ENCODE peak calls at places on chromosome 22, in ten cellular contexts. One of them, this sample, is unnamed.

GRCh38 chr22:26079009-26079408 is 90.3 kb upstream of the SEZ6L start:
- DNase-seq in GM06990: no peak
- DNase-seq in body of pancreas: no peak
- DNase-seq in right lobe of liver: no peak
- DNase-seq in stimulated activated CD4-positive, alpha-beta T cell treated with anti-CD3 and anti-CD28 coated beads, Interleukin-15, amount 100 ng/mL, for 1 hour: no peak
- DNase-seq in fibroblast of pulmonary artery: no peak
- DNase-seq in activated naive CD4-positive, alpha-beta T cell treated with anti-CD3 and anti-CD28 coated beads for 36 hours: no peak
- DNase-seq in heart right ventricle: no peak
- DNase-seq in stimulated activated CD8-positive, alpha-beta memory T cell treated with anti-CD3 and anti-CD28 coated beads, Interleukin-15, amount 100 ng/mL, for 1 hour: no peak
- DNase-seq in CD8-positive, alpha-beta T cell: no peak
- DNase-seq in this sample: no peak

GRCh38 chr22:27504854-27505253 is 296.7 kb downstream of the MN1 start:
- DNase-seq in activated naive CD4-positive, alpha-beta T cell treated with anti-CD3 and anti-CD28 coated beads for 36 hours: no peak
- DNase-seq in heart right ventricle: no peak
- DNase-seq in fibroblast of pulmonary artery: no peak
- DNase-seq in stimulated activated CD4-positive, alpha-beta T cell treated with anti-CD3 and anti-CD28 coated beads, Interleukin-15, amount 100 ng/mL, for 1 hour: no peak
- DNase-seq in body of pancreas: no peak
- DNase-seq in GM06990: no peak
- DNase-seq in stimulated activated CD8-positive, alpha-beta memory T cell treated with anti-CD3 and anti-CD28 coated beads, Interleukin-15, amount 100 ng/mL, for 1 hour: no peak
- DNase-seq in right lobe of liver: no peak
- DNase-seq in CD8-positive, alpha-beta T cell: no peak
- DNase-seq in this sample: no peak

GRCh38 chr22:27947461-27947860 is 28.4 kb upstream of the PITPNB start:
- DNase-seq in heart right ventricle: no peak
- DNase-seq in right lobe of liver: no peak
- DNase-seq in stimulated activated CD4-positive, alpha-beta T cell treated with anti-CD3 and anti-CD28 coated beads, Interleukin-15, amount 100 ng/mL, for 1 hour: no peak
- DNase-seq in stimulated activated CD8-positive, alpha-beta memory T cell treated with anti-CD3 and anti-CD28 coated beads, Interleukin-15, amount 100 ng/mL, for 1 hour: no peak
- DNase-seq in activated naive CD4-positive, alpha-beta T cell treated with anti-CD3 and anti-CD28 coated beads for 36 hours: no peak
- DNase-seq in fibroblast of pulmonary artery: peak; percentile 57
- DNase-seq in body of pancreas: no peak
- DNase-seq in CD8-positive, alpha-beta T cell: no peak
- DNase-seq in GM06990: no peak
- DNase-seq in this sample: no peak

GRCh38 chr22:25911243-25911972 is 169.4 kb downstream of the MYO18B start:
- DNase-seq in body of pancreas: no peak
- DNase-seq in stimulated activated CD4-positive, alpha-beta T cell treated with anti-CD3 and anti-CD28 coated beads, Interleukin-15, amount 100 ng/mL, for 1 hour: no peak
- DNase-seq in CD8-positive, alpha-beta T cell: no peak
- DNase-seq in activated naive CD4-positive, alpha-beta T cell treated with anti-CD3 and anti-CD28 coated beads for 36 hours: no peak
- DNase-seq in right lobe of liver: no peak
- DNase-seq in stimulated activated CD8-positive, alpha-beta memory T cell treated with anti-CD3 and anti-CD28 coated beads, Interleukin-15, amount 100 ng/mL, for 1 hour: no peak
- DNase-seq in heart right ventricle: no peak
- DNase-seq in GM06990: no peak
- DNase-seq in fibroblast of pulmonary artery: no peak
- DNase-seq in this sample: no peak

GRCh38 chr22:46848227-46848626 is 85.8 kb downstream of the TBC1D22A start:
- DNase-seq in activated naive CD4-positive, alpha-beta T cell treated with anti-CD3 and anti-CD28 coated beads for 36 hours: no peak
- DNase-seq in body of pancreas: no peak
- DNase-seq in right lobe of liver: no peak
- DNase-seq in stimulated activated CD4-positive, alpha-beta T cell treated with anti-CD3 and anti-CD28 coated beads, Interleukin-15, amount 100 ng/mL, for 1 hour: no peak
- DNase-seq in heart right ventricle: no peak
- DNase-seq in fibroblast of pulmonary artery: no peak
- DNase-seq in GM06990: no peak
- DNase-seq in stimulated activated CD8-positive, alpha-beta memory T cell treated with anti-CD3 and anti-CD28 coated beads, Interleukin-15, amount 100 ng/mL, for 1 hour: no peak
- DNase-seq in CD8-positive, alpha-beta T cell: no peak
- DNase-seq in this sample: no peak

GRCh38 chr22:37242395-37242918 is 1.6 kb downstream of the RAC2 start:
- DNase-seq in fibroblast of pulmonary artery: no peak
- DNase-seq in CD8-positive, alpha-beta T cell: peak; percentile 84
- DNase-seq in stimulated activated CD8-positive, alpha-beta memory T cell treated with anti-CD3 and anti-CD28 coated beads, Interleukin-15, amount 100 ng/mL, for 1 hour: peak; percentile 77
- DNase-seq in body of pancreas: peak; percentile 28
- DNase-seq in stimulated activated CD4-positive, alpha-beta T cell treated with anti-CD3 and anti-CD28 coated beads, Interleukin-15, amount 100 ng/mL, for 1 hour: peak; percentile 82
- DNase-seq in activated naive CD4-positive, alpha-beta T cell treated with anti-CD3 and anti-CD28 coated beads for 36 hours: peak; percentile 98
- DNase-seq in GM06990: peak; percentile 83
- DNase-seq in right lobe of liver: no peak
- DNase-seq in heart right ventricle: peak; percentile 43
- DNase-seq in this sample: peak; percentile 98

GRCh38 chr22:17477401-17477833 is 85.9 kb upstream of the SLC25A18 start:
- DNase-seq in activated naive CD4-positive, alpha-beta T cell treated with anti-CD3 and anti-CD28 coated beads for 36 hours: no peak
- DNase-seq in stimulated activated CD8-positive, alpha-beta memory T cell treated with anti-CD3 and anti-CD28 coated beads, Interleukin-15, amount 100 ng/mL, for 1 hour: no peak
- DNase-seq in heart right ventricle: peak; percentile 29
- DNase-seq in fibroblast of pulmonary artery: peak; percentile 76
- DNase-seq in GM06990: no peak
- DNase-seq in CD8-positive, alpha-beta T cell: no peak
- DNase-seq in stimulated activated CD4-positive, alpha-beta T cell treated with anti-CD3 and anti-CD28 coated beads, Interleukin-15, amount 100 ng/mL, for 1 hour: no peak
- DNase-seq in right lobe of liver: no peak
- DNase-seq in body of pancreas: no peak
- DNase-seq in this sample: peak; percentile 6

GRCh38 chr22:33906954-33907353 is 13.3 kb downstream of the LARGE1 start:
- DNase-seq in GM06990: no peak
- DNase-seq in stimulated activated CD8-positive, alpha-beta memory T cell treated with anti-CD3 and anti-CD28 coated beads, Interleukin-15, amount 100 ng/mL, for 1 hour: no peak
- DNase-seq in CD8-positive, alpha-beta T cell: no peak
- DNase-seq in right lobe of liver: no peak
- DNase-seq in body of pancreas: no peak
- DNase-seq in stimulated activated CD4-positive, alpha-beta T cell treated with anti-CD3 and anti-CD28 coated beads, Interleukin-15, amount 100 ng/mL, for 1 hour: no peak
- DNase-seq in heart right ventricle: no peak
- DNase-seq in activated naive CD4-positive, alpha-beta T cell treated with anti-CD3 and anti-CD28 coated beads for 36 hours: no peak
- DNase-seq in fibroblast of pulmonary artery: no peak
- DNase-seq in this sample: no peak

GRCh38 chr22:28014141-28015055 is 95.3 kb upstream of the PITPNB start:
- DNase-seq in activated naive CD4-positive, alpha-beta T cell treated with anti-CD3 and anti-CD28 coated beads for 36 hours: no peak
- DNase-seq in stimulated activated CD4-positive, alpha-beta T cell treated with anti-CD3 and anti-CD28 coated beads, Interleukin-15, amount 100 ng/mL, for 1 hour: no peak
- DNase-seq in fibroblast of pulmonary artery: no peak
- DNase-seq in heart right ventricle: no peak
- DNase-seq in CD8-positive, alpha-beta T cell: no peak
- DNase-seq in stimulated activated CD8-positive, alpha-beta memory T cell treated with anti-CD3 and anti-CD28 coated beads, Interleukin-15, amount 100 ng/mL, for 1 hour: no peak
- DNase-seq in GM06990: no peak
- DNase-seq in right lobe of liver: no peak
- DNase-seq in body of pancreas: peak; percentile 4
- DNase-seq in this sample: no peak

GRCh38 chr22:32746715-32747114 is 54.8 kb upstream of the TIMP3 start:
- DNase-seq in heart right ventricle: peak; percentile 54
- DNase-seq in fibroblast of pulmonary artery: no peak
- DNase-seq in body of pancreas: no peak
- DNase-seq in activated naive CD4-positive, alpha-beta T cell treated with anti-CD3 and anti-CD28 coated beads for 36 hours: no peak
- DNase-seq in stimulated activated CD4-positive, alpha-beta T cell treated with anti-CD3 and anti-CD28 coated beads, Interleukin-15, amount 100 ng/mL, for 1 hour: no peak
- DNase-seq in GM06990: no peak
- DNase-seq in stimulated activated CD8-positive, alpha-beta memory T cell treated with anti-CD3 and anti-CD28 coated beads, Interleukin-15, amount 100 ng/mL, for 1 hour: no peak
- DNase-seq in CD8-positive, alpha-beta T cell: no peak
- DNase-seq in right lobe of liver: peak; percentile 57
- DNase-seq in this sample: no peak

GRCh38 chr22:48279465-48279765 is 1517.0 kb downstream of the TBC1D22A start:
- DNase-seq in stimulated activated CD4-positive, alpha-beta T cell treated with anti-CD3 and anti-CD28 coated beads, Interleukin-15, amount 100 ng/mL, for 1 hour: no peak
- DNase-seq in activated naive CD4-positive, alpha-beta T cell treated with anti-CD3 and anti-CD28 coated beads for 36 hours: no peak
- DNase-seq in heart right ventricle: no peak
- DNase-seq in fibroblast of pulmonary artery: no peak
- DNase-seq in GM06990: no peak
- DNase-seq in stimulated activated CD8-positive, alpha-beta memory T cell treated with anti-CD3 and anti-CD28 coated beads, Interleukin-15, amount 100 ng/mL, for 1 hour: no peak
- DNase-seq in CD8-positive, alpha-beta T cell: no peak
- DNase-seq in right lobe of liver: no peak
- DNase-seq in body of pancreas: no peak
- DNase-seq in this sample: no peak

GRCh38 chr22:44033689-44034088 is 9.6 kb downstream of the PARVB start:
- DNase-seq in heart right ventricle: no peak
- DNase-seq in stimulated activated CD4-positive, alpha-beta T cell treated with anti-CD3 and anti-CD28 coated beads, Interleukin-15, amount 100 ng/mL, for 1 hour: no peak
- DNase-seq in body of pancreas: no peak
- DNase-seq in GM06990: no peak
- DNase-seq in fibroblast of pulmonary artery: no peak
- DNase-seq in stimulated activated CD8-positive, alpha-beta memory T cell treated with anti-CD3 and anti-CD28 coated beads, Interleukin-15, amount 100 ng/mL, for 1 hour: no peak
- DNase-seq in activated naive CD4-positive, alpha-beta T cell treated with anti-CD3 and anti-CD28 coated beads for 36 hours: no peak
- DNase-seq in right lobe of liver: no peak
- DNase-seq in CD8-positive, alpha-beta T cell: no peak
- DNase-seq in this sample: no peak

GRCh38 chr22:50530857-50531545 is 1.2 kb upstream of the TYMP start:
- DNase-seq in stimulated activated CD4-positive, alpha-beta T cell treated with anti-CD3 and anti-CD28 coated beads, Interleukin-15, amount 100 ng/mL, for 1 hour: peak; percentile 65
- DNase-seq in fibroblast of pulmonary artery: peak; percentile 90
- DNase-seq in body of pancreas: peak; percentile 84
- DNase-seq in right lobe of liver: peak; percentile 95
- DNase-seq in CD8-positive, alpha-beta T cell: peak; percentile 75
- DNase-seq in activated naive CD4-positive, alpha-beta T cell treated with anti-CD3 and anti-CD28 coated beads for 36 hours: peak; percentile 88
- DNase-seq in GM06990: peak; percentile 91
- DNase-seq in heart right ventricle: peak; percentile 89
- DNase-seq in stimulated activated CD8-positive, alpha-beta memory T cell treated with anti-CD3 and anti-CD28 coated beads, Interleukin-15, amount 100 ng/mL, for 1 hour: peak; percentile 68
- DNase-seq in this sample: peak; percentile 77

GRCh38 chr22:20865869-20866445 is 7.2 kb downstream of the SNAP29 start:
- DNase-seq in fibroblast of pulmonary artery: no peak
- DNase-seq in GM06990: no peak
- DNase-seq in body of pancreas: no peak
- DNase-seq in activated naive CD4-positive, alpha-beta T cell treated with anti-CD3 and anti-CD28 coated beads for 36 hours: no peak
- DNase-seq in stimulated activated CD4-positive, alpha-beta T cell treated with anti-CD3 and anti-CD28 coated beads, Interleukin-15, amount 100 ng/mL, for 1 hour: no peak
- DNase-seq in CD8-positive, alpha-beta T cell: no peak
- DNase-seq in right lobe of liver: no peak
- DNase-seq in heart right ventricle: no peak
- DNase-seq in stimulated activated CD8-positive, alpha-beta memory T cell treated with anti-CD3 and anti-CD28 coated beads, Interleukin-15, amount 100 ng/mL, for 1 hour: no peak
- DNase-seq in this sample: no peak

GRCh38 chr22:49951001-49951677 is 9.4 kb upstream of the PIM3 start:
- DNase-seq in stimulated activated CD4-positive, alpha-beta T cell treated with anti-CD3 and anti-CD28 coated beads, Interleukin-15, amount 100 ng/mL, for 1 hour: no peak
- DNase-seq in activated naive CD4-positive, alpha-beta T cell treated with anti-CD3 and anti-CD28 coated beads for 36 hours: no peak
- DNase-seq in heart right ventricle: no peak
- DNase-seq in CD8-positive, alpha-beta T cell: no peak
- DNase-seq in body of pancreas: peak; percentile 100
- DNase-seq in right lobe of liver: peak; percentile 89
- DNase-seq in fibroblast of pulmonary artery: no peak
- DNase-seq in GM06990: no peak
- DNase-seq in stimulated activated CD8-positive, alpha-beta memory T cell treated with anti-CD3 and anti-CD28 coated beads, Interleukin-15, amount 100 ng/mL, for 1 hour: no peak
- DNase-seq in this sample: no peak

GRCh38 chr22:28969401-28970168 is 86.2 kb downstream of the ZNRF3 start:
- DNase-seq in stimulated activated CD8-positive, alpha-beta memory T cell treated with anti-CD3 and anti-CD28 coated beads, Interleukin-15, amount 100 ng/mL, for 1 hour: no peak
- DNase-seq in heart right ventricle: no peak
- DNase-seq in right lobe of liver: peak; percentile 59
- DNase-seq in activated naive CD4-positive, alpha-beta T cell treated with anti-CD3 and anti-CD28 coated beads for 36 hours: no peak
- DNase-seq in GM06990: no peak
- DNase-seq in body of pancreas: no peak
- DNase-seq in stimulated activated CD4-positive, alpha-beta T cell treated with anti-CD3 and anti-CD28 coated beads, Interleukin-15, amount 100 ng/mL, for 1 hour: no peak
- DNase-seq in fibroblast of pulmonary artery: no peak
- DNase-seq in CD8-positive, alpha-beta T cell: no peak
- DNase-seq in this sample: no peak

GRCh38 chr22:42317691-42318547 is 47.5 kb upstream of the TCF20 start:
- DNase-seq in heart right ventricle: no peak
- DNase-seq in activated naive CD4-positive, alpha-beta T cell treated with anti-CD3 and anti-CD28 coated beads for 36 hours: no peak
- DNase-seq in stimulated activated CD4-positive, alpha-beta T cell treated with anti-CD3 and anti-CD28 coated beads, Interleukin-15, amount 100 ng/mL, for 1 hour: no peak
- DNase-seq in CD8-positive, alpha-beta T cell: no peak
- DNase-seq in body of pancreas: peak; percentile 26
- DNase-seq in stimulated activated CD8-positive, alpha-beta memory T cell treated with anti-CD3 and anti-CD28 coated beads, Interleukin-15, amount 100 ng/mL, for 1 hour: no peak
- DNase-seq in right lobe of liver: no peak
- DNase-seq in GM06990: no peak
- DNase-seq in fibroblast of pulmonary artery: no peak
- DNase-seq in this sample: no peak

GRCh38 chr22:25722223-25723015 is 19.6 kb upstream of the MYO18B start:
- DNase-seq in body of pancreas: no peak
- DNase-seq in GM06990: no peak
- DNase-seq in CD8-positive, alpha-beta T cell: no peak
- DNase-seq in stimulated activated CD4-positive, alpha-beta T cell treated with anti-CD3 and anti-CD28 coated beads, Interleukin-15, amount 100 ng/mL, for 1 hour: no peak
- DNase-seq in activated naive CD4-positive, alpha-beta T cell treated with anti-CD3 and anti-CD28 coated beads for 36 hours: no peak
- DNase-seq in right lobe of liver: no peak
- DNase-seq in fibroblast of pulmonary artery: no peak
- DNase-seq in heart right ventricle: no peak
- DNase-seq in stimulated activated CD8-positive, alpha-beta memory T cell treated with anti-CD3 and anti-CD28 coated beads, Interleukin-15, amount 100 ng/mL, for 1 hour: no peak
- DNase-seq in this sample: peak; percentile 45

GRCh38 chr22:40415531-40416266 is 45.3 kb downstream of the SGSM3 start:
- DNase-seq in body of pancreas: no peak
- DNase-seq in right lobe of liver: no peak
- DNase-seq in GM06990: peak; percentile 57
- DNase-seq in activated naive CD4-positive, alpha-beta T cell treated with anti-CD3 and anti-CD28 coated beads for 36 hours: peak; percentile 33
- DNase-seq in stimulated activated CD4-positive, alpha-beta T cell treated with anti-CD3 and anti-CD28 coated beads, Interleukin-15, amount 100 ng/mL, for 1 hour: no peak
- DNase-seq in CD8-positive, alpha-beta T cell: no peak
- DNase-seq in stimulated activated CD8-positive, alpha-beta memory T cell treated with anti-CD3 and anti-CD28 coated beads, Interleukin-15, amount 100 ng/mL, for 1 hour: no peak
- DNase-seq in heart right ventricle: no peak
- DNase-seq in fibroblast of pulmonary artery: peak; percentile 29
- DNase-seq in this sample: no peak

GRCh38 chr22:28582806-28583205 is 96.8 kb downstream of the TTC28 start:
- DNase-seq in body of pancreas: no peak
- DNase-seq in heart right ventricle: no peak
- DNase-seq in stimulated activated CD8-positive, alpha-beta memory T cell treated with anti-CD3 and anti-CD28 coated beads, Interleukin-15, amount 100 ng/mL, for 1 hour: no peak
- DNase-seq in activated naive CD4-positive, alpha-beta T cell treated with anti-CD3 and anti-CD28 coated beads for 36 hours: no peak
- DNase-seq in right lobe of liver: no peak
- DNase-seq in fibroblast of pulmonary artery: peak; percentile 75
- DNase-seq in stimulated activated CD4-positive, alpha-beta T cell treated with anti-CD3 and anti-CD28 coated beads, Interleukin-15, amount 100 ng/mL, for 1 hour: no peak
- DNase-seq in CD8-positive, alpha-beta T cell: no peak
- DNase-seq in GM06990: no peak
- DNase-seq in this sample: no peak

GRCh38 chr22:26391623-26392022 is 37.4 kb upstream of the ASPHD2 start:
- DNase-seq in fibroblast of pulmonary artery: no peak
- DNase-seq in heart right ventricle: no peak
- DNase-seq in body of pancreas: no peak
- DNase-seq in GM06990: no peak
- DNase-seq in CD8-positive, alpha-beta T cell: no peak
- DNase-seq in stimulated activated CD4-positive, alpha-beta T cell treated with anti-CD3 and anti-CD28 coated beads, Interleukin-15, amount 100 ng/mL, for 1 hour: no peak
- DNase-seq in stimulated activated CD8-positive, alpha-beta memory T cell treated with anti-CD3 and anti-CD28 coated beads, Interleukin-15, amount 100 ng/mL, for 1 hour: no peak
- DNase-seq in activated naive CD4-positive, alpha-beta T cell treated with anti-CD3 and anti-CD28 coated beads for 36 hours: no peak
- DNase-seq in right lobe of liver: no peak
- DNase-seq in this sample: no peak

GRCh38 chr22:21446827-21447690 is 20.1 kb upstream of the TMEM191C start:
- DNase-seq in CD8-positive, alpha-beta T cell: no peak
- DNase-seq in GM06990: no peak
- DNase-seq in right lobe of liver: peak; percentile 43
- DNase-seq in body of pancreas: peak; percentile 8
- DNase-seq in activated naive CD4-positive, alpha-beta T cell treated with anti-CD3 and anti-CD28 coated beads for 36 hours: no peak
- DNase-seq in stimulated activated CD8-positive, alpha-beta memory T cell treated with anti-CD3 and anti-CD28 coated beads, Interleukin-15, amount 100 ng/mL, for 1 hour: no peak
- DNase-seq in stimulated activated CD4-positive, alpha-beta T cell treated with anti-CD3 and anti-CD28 coated beads, Interleukin-15, amount 100 ng/mL, for 1 hour: no peak
- DNase-seq in fibroblast of pulmonary artery: no peak
- DNase-seq in heart right ventricle: no peak
- DNase-seq in this sample: no peak

GRCh38 chr22:31093090-31093850 is 12.2 kb downstream of the SMTN start:
- DNase-seq in heart right ventricle: peak; percentile 81
- DNase-seq in GM06990: no peak
- DNase-seq in body of pancreas: peak; percentile 59
- DNase-seq in fibroblast of pulmonary artery: no peak
- DNase-seq in stimulated activated CD8-positive, alpha-beta memory T cell treated with anti-CD3 and anti-CD28 coated beads, Interleukin-15, amount 100 ng/mL, for 1 hour: no peak
- DNase-seq in activated naive CD4-positive, alpha-beta T cell treated with anti-CD3 and anti-CD28 coated beads for 36 hours: no peak
- DNase-seq in CD8-positive, alpha-beta T cell: no peak
- DNase-seq in right lobe of liver: no peak
- DNase-seq in stimulated activated CD4-positive, alpha-beta T cell treated with anti-CD3 and anti-CD28 coated beads, Interleukin-15, amount 100 ng/mL, for 1 hour: no peak
- DNase-seq in this sample: no peak

GRCh38 chr22:26502688-26503561 is 9.3 kb downstream of the TFIP11 start:
- DNase-seq in activated naive CD4-positive, alpha-beta T cell treated with anti-CD3 and anti-CD28 coated beads for 36 hours: peak; percentile 72
- DNase-seq in stimulated activated CD4-positive, alpha-beta T cell treated with anti-CD3 and anti-CD28 coated beads, Interleukin-15, amount 100 ng/mL, for 1 hour: no peak
- DNase-seq in heart right ventricle: peak; percentile 25
- DNase-seq in body of pancreas: no peak
- DNase-seq in right lobe of liver: peak; percentile 64
- DNase-seq in GM06990: peak; percentile 20
- DNase-seq in stimulated activated CD8-positive, alpha-beta memory T cell treated with anti-CD3 and anti-CD28 coated beads, Interleukin-15, amount 100 ng/mL, for 1 hour: peak; percentile 38
- DNase-seq in fibroblast of pulmonary artery: peak; percentile 61
- DNase-seq in CD8-positive, alpha-beta T cell: peak; percentile 56
- DNase-seq in this sample: peak; percentile 51

GRCh38 chr22:49208768-49209252 is 618.9 kb downstream of the BRD1 start:
- DNase-seq in GM06990: no peak
- DNase-seq in body of pancreas: no peak
- DNase-seq in stimulated activated CD4-positive, alpha-beta T cell treated with anti-CD3 and anti-CD28 coated beads, Interleukin-15, amount 100 ng/mL, for 1 hour: no peak
- DNase-seq in CD8-positive, alpha-beta T cell: no peak
- DNase-seq in right lobe of liver: peak; percentile 48
- DNase-seq in heart right ventricle: no peak
- DNase-seq in fibroblast of pulmonary artery: no peak
- DNase-seq in stimulated activated CD8-positive, alpha-beta memory T cell treated with anti-CD3 and anti-CD28 coated beads, Interleukin-15, amount 100 ng/mL, for 1 hour: no peak
- DNase-seq in activated naive CD4-positive, alpha-beta T cell treated with anti-CD3 and anti-CD28 coated beads for 36 hours: peak; percentile 18
- DNase-seq in this sample: no peak

GRCh38 chr22:37726240-37726887 is 29.5 kb downstream of the TRIOBP start:
- DNase-seq in activated naive CD4-positive, alpha-beta T cell treated with anti-CD3 and anti-CD28 coated beads for 36 hours: no peak
- DNase-seq in CD8-positive, alpha-beta T cell: no peak
- DNase-seq in stimulated activated CD8-positive, alpha-beta memory T cell treated with anti-CD3 and anti-CD28 coated beads, Interleukin-15, amount 100 ng/mL, for 1 hour: no peak
- DNase-seq in fibroblast of pulmonary artery: peak; percentile 47
- DNase-seq in stimulated activated CD4-positive, alpha-beta T cell treated with anti-CD3 and anti-CD28 coated beads, Interleukin-15, amount 100 ng/mL, for 1 hour: no peak
- DNase-seq in heart right ventricle: no peak
- DNase-seq in GM06990: no peak
- DNase-seq in right lobe of liver: no peak
- DNase-seq in body of pancreas: no peak
- DNase-seq in this sample: peak; percentile 24

GRCh38 chr22:39512026-39512425 is 8.3 kb upstream of the ATF4 start:
- DNase-seq in stimulated activated CD4-positive, alpha-beta T cell treated with anti-CD3 and anti-CD28 coated beads, Interleukin-15, amount 100 ng/mL, for 1 hour: no peak
- DNase-seq in activated naive CD4-positive, alpha-beta T cell treated with anti-CD3 and anti-CD28 coated beads for 36 hours: no peak
- DNase-seq in CD8-positive, alpha-beta T cell: no peak
- DNase-seq in fibroblast of pulmonary artery: no peak
- DNase-seq in body of pancreas: no peak
- DNase-seq in right lobe of liver: no peak
- DNase-seq in stimulated activated CD8-positive, alpha-beta memory T cell treated with anti-CD3 and anti-CD28 coated beads, Interleukin-15, amount 100 ng/mL, for 1 hour: no peak
- DNase-seq in heart right ventricle: no peak
- DNase-seq in GM06990: no peak
- DNase-seq in this sample: no peak

GRCh38 chr22:23315341-23315917 is 135.1 kb downstream of the BCR start:
- DNase-seq in GM06990: no peak
- DNase-seq in stimulated activated CD4-positive, alpha-beta T cell treated with anti-CD3 and anti-CD28 coated beads, Interleukin-15, amount 100 ng/mL, for 1 hour: no peak
- DNase-seq in fibroblast of pulmonary artery: peak; percentile 74
- DNase-seq in right lobe of liver: peak; percentile 71
- DNase-seq in stimulated activated CD8-positive, alpha-beta memory T cell treated with anti-CD3 and anti-CD28 coated beads, Interleukin-15, amount 100 ng/mL, for 1 hour: no peak
- DNase-seq in activated naive CD4-positive, alpha-beta T cell treated with anti-CD3 and anti-CD28 coated beads for 36 hours: peak; percentile 70
- DNase-seq in heart right ventricle: peak; percentile 77
- DNase-seq in CD8-positive, alpha-beta T cell: peak; percentile 24
- DNase-seq in body of pancreas: peak; percentile 70
- DNase-seq in this sample: peak; percentile 44

This sample was measured in erythroblast.